ENCODE peak calls at places on chromosome 17, in seven cellular contexts. One of them, this sample, is unnamed.
A peak's percentile ranks its signal among the peaks of the same experiment; 100 is the strongest.

GRCh38 chr17:44988256-44988942 is 20.3 kb upstream of the C1QL1 start:
- DNase-seq in upper lobe of right lung: no peak
- DNase-seq in psoas muscle: no peak
- DNase-seq in AG10803: no peak
- DNase-seq in GM10248: no peak
- DNase-seq in nephron progenitor cell: no peak
- DNase-seq in ovary: no peak
- DNase-seq in this sample: no peak

GRCh38 chr17:41518031-41518430 is 659 bp downstream of the KRT15 start:
- DNase-seq in upper lobe of right lung: no peak
- DNase-seq in psoas muscle: no peak
- DNase-seq in AG10803: no peak
- DNase-seq in GM10248: no peak
- DNase-seq in nephron progenitor cell: no peak
- DNase-seq in ovary: no peak
- DNase-seq in this sample: no peak

GRCh38 chr17:62965149-62965648 is 836 bp upstream of the TANC2 start:
- DNase-seq in upper lobe of right lung: no peak
- DNase-seq in psoas muscle: no peak
- DNase-seq in AG10803: no peak
- DNase-seq in GM10248: no peak
- DNase-seq in nephron progenitor cell: no peak
- DNase-seq in ovary: no peak
- DNase-seq in this sample: no peak

GRCh38 chr17:9383828-9384227 is 191.8 kb downstream of the STX8 start:
- DNase-seq in upper lobe of right lung: no peak
- DNase-seq in psoas muscle: no peak
- DNase-seq in AG10803: no peak
- DNase-seq in GM10248: no peak
- DNase-seq in nephron progenitor cell: no peak
- DNase-seq in ovary: no peak
- DNase-seq in this sample: no peak

GRCh38 chr17:68035131-68035522 is 408 bp upstream of the KPNA2 start:
- DNase-seq in upper lobe of right lung: peak; percentile 97
- DNase-seq in psoas muscle: peak; percentile 95
- DNase-seq in AG10803: no peak
- DNase-seq in GM10248: no peak
- DNase-seq in nephron progenitor cell: peak; percentile 90
- DNase-seq in ovary: peak; percentile 89
- DNase-seq in this sample: peak; percentile 77

GRCh38 chr17:47946929-47947397 is 5.6 kb downstream of the PNPO start:
- DNase-seq in upper lobe of right lung: peak; percentile 81
- DNase-seq in psoas muscle: peak; percentile 79
- DNase-seq in AG10803: peak; percentile 73
- DNase-seq in GM10248: peak; percentile 88
- DNase-seq in nephron progenitor cell: peak; percentile 69
- DNase-seq in ovary: no peak
- DNase-seq in this sample: peak; percentile 50

GRCh38 chr17:6386041-6386630 is 48.8 kb downstream of the AIPL1 start:
- DNase-seq in upper lobe of right lung: no peak
- DNase-seq in psoas muscle: no peak
- DNase-seq in AG10803: no peak
- DNase-seq in GM10248: no peak
- DNase-seq in nephron progenitor cell: no peak
- DNase-seq in ovary: no peak
- DNase-seq in this sample: no peak

GRCh38 chr17:59093702-59094231 is 12.9 kb downstream of the TRIM37 start:
- DNase-seq in upper lobe of right lung: no peak
- DNase-seq in psoas muscle: peak; percentile 40
- DNase-seq in AG10803: peak; percentile 97
- DNase-seq in GM10248: no peak
- DNase-seq in nephron progenitor cell: no peak
- DNase-seq in ovary: no peak
- DNase-seq in this sample: no peak

GRCh38 chr17:57965521-57966160 is 10.4 kb upstream of the CUEDC1 start:
- DNase-seq in upper lobe of right lung: peak; percentile 40
- DNase-seq in psoas muscle: no peak
- DNase-seq in AG10803: no peak
- DNase-seq in GM10248: no peak
- DNase-seq in nephron progenitor cell: no peak
- DNase-seq in ovary: no peak
- DNase-seq in this sample: no peak

GRCh38 chr17:43449470-43450202 is 34.1 kb upstream of the DHX8 start:
- DNase-seq in upper lobe of right lung: no peak
- DNase-seq in psoas muscle: no peak
- DNase-seq in AG10803: peak; percentile 57
- DNase-seq in GM10248: no peak
- DNase-seq in nephron progenitor cell: peak; percentile 22
- DNase-seq in ovary: no peak
- DNase-seq in this sample: no peak

GRCh38 chr17:50148226-50149098 is 2.0 kb downstream of the PPP1R9B start:
- DNase-seq in upper lobe of right lung: peak; percentile 84
- DNase-seq in psoas muscle: peak; percentile 57
- DNase-seq in AG10803: peak; percentile 31
- DNase-seq in GM10248: peak; percentile 83
- DNase-seq in nephron progenitor cell: peak; percentile 36
- DNase-seq in ovary: peak; percentile 76
- DNase-seq in this sample: peak; percentile 87

GRCh38 chr17:17227608-17228520 is 9.1 kb downstream of the FLCN start:
- DNase-seq in upper lobe of right lung: no peak
- DNase-seq in psoas muscle: no peak
- DNase-seq in AG10803: no peak
- DNase-seq in GM10248: no peak
- DNase-seq in nephron progenitor cell: no peak
- DNase-seq in ovary: no peak
- DNase-seq in this sample: no peak

GRCh38 chr17:7436556-7437368 is 1.5 kb downstream of the TMEM102 start:
- DNase-seq in upper lobe of right lung: peak; percentile 94
- DNase-seq in psoas muscle: peak; percentile 83
- DNase-seq in AG10803: peak; percentile 67
- DNase-seq in GM10248: peak; percentile 71
- DNase-seq in nephron progenitor cell: peak; percentile 85
- DNase-seq in ovary: peak; percentile 80
- DNase-seq in this sample: peak; percentile 74

GRCh38 chr17:41429667-41430066 is 5.3 kb upstream of the KRT37 start:
- DNase-seq in upper lobe of right lung: no peak
- DNase-seq in psoas muscle: no peak
- DNase-seq in AG10803: no peak
- DNase-seq in GM10248: no peak
- DNase-seq in nephron progenitor cell: no peak
- DNase-seq in ovary: no peak
- DNase-seq in this sample: no peak

GRCh38 chr17:50056217-50056960 is 479 bp downstream of the ITGA3 start:
- DNase-seq in upper lobe of right lung: peak; percentile 86
- DNase-seq in psoas muscle: peak; percentile 48
- DNase-seq in AG10803: peak; percentile 63
- DNase-seq in GM10248: peak; percentile 79
- DNase-seq in nephron progenitor cell: peak; percentile 79
- DNase-seq in ovary: peak; percentile 71
- DNase-seq in this sample: peak; percentile 48

GRCh38 chr17:7060165-7060890 is 16.4 kb upstream of the SLC16A11 start:
- DNase-seq in upper lobe of right lung: no peak
- DNase-seq in psoas muscle: no peak
- DNase-seq in AG10803: no peak
- DNase-seq in GM10248: no peak
- DNase-seq in nephron progenitor cell: no peak
- DNase-seq in ovary: no peak
- DNase-seq in this sample: no peak

GRCh38 chr17:38733315-38734234 is 3.4 kb downstream of the CISD3 start:
- DNase-seq in upper lobe of right lung: no peak
- DNase-seq in psoas muscle: no peak
- DNase-seq in AG10803: no peak
- DNase-seq in GM10248: no peak
- DNase-seq in nephron progenitor cell: no peak
- DNase-seq in ovary: no peak
- DNase-seq in this sample: no peak
- TF ChIP-seq CTCF in upper lobe of right lung: peak; percentile 14
- TF ChIP-seq CTCF in psoas muscle: no peak
- TF ChIP-seq CTCF in AG10803: peak; percentile 5
- TF ChIP-seq CTCF in GM10248: peak; percentile 43
- TF ChIP-seq CTCF in nephron progenitor cell: peak; percentile 11
- TF ChIP-seq CTCF in ovary: no peak
- TF ChIP-seq CTCF in this sample: no peak

DNA sequence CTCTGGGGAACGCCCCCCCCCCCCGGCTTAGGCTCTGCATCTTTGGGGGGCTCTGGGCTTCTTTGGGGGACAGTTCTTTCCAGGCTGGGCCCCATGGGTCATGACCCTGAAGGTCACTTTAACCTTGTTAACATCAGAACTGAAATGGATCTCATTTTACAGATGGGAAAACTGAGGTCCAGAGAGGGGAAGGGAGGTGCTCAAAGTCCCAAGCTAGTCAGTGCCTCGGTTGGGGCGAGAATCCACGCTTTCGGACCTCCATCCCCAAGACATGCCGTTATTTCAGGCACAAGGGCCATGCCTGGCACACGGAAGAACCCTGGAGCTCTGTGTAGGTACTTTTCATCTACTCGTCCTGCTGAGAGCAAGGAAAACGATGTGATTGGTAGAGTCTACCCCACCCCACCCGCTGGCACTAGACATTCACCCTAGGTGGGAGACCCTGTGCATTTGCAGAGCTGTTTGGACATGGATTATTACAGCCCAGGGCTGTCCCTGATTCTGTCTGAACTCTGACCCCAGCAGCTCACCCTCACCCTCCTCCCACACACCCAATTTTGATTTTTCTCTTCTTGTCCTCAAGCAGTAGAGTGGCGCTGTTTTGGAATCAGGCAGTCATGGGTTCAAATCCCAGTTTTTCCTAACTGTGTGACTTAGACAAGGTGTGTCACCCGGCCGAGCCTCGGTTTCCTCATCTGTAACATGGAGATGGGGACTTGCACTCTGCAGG is 155.1 kb upstream of the CDC42EP4 start:
- DNase-seq in upper lobe of right lung: no peak
- DNase-seq in psoas muscle: no peak
- DNase-seq in AG10803: no peak
- DNase-seq in GM10248: no peak
- DNase-seq in nephron progenitor cell: no peak
- DNase-seq in ovary: no peak
- DNase-seq in this sample: no peak
- TF ChIP-seq CTCF in upper lobe of right lung: no peak
- TF ChIP-seq CTCF in psoas muscle: no peak
- TF ChIP-seq CTCF in AG10803: no peak
- TF ChIP-seq CTCF in GM10248: no peak
- TF ChIP-seq CTCF in nephron progenitor cell: no peak
- TF ChIP-seq CTCF in ovary: no peak
- TF ChIP-seq CTCF in this sample: no peak

DNA sequence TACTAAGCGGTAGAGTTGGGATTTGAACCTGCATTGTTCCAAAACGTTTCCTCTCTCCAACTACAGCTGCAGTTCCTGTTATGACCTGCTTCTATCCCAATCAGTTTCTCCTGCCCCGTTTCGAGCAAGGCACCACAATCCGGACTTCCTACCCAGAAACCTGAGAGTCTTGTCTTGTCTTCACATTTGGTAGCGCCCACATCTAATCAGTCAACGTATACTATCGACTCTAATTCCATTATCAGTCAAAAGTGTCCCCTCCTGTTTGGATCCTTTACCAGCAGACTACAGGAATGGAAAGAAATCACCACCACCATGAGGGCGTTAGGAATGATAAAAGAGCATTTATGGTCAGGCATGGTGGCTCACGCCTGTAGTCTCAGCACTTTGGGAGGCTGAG is 124.6 kb downstream of the AXIN2 start:
- DNase-seq in upper lobe of right lung: no peak
- DNase-seq in psoas muscle: no peak
- DNase-seq in AG10803: no peak
- DNase-seq in GM10248: no peak
- DNase-seq in nephron progenitor cell: no peak
- DNase-seq in ovary: no peak
- DNase-seq in this sample: no peak
- TF ChIP-seq CTCF in upper lobe of right lung: no peak
- TF ChIP-seq CTCF in psoas muscle: no peak
- TF ChIP-seq CTCF in AG10803: no peak
- TF ChIP-seq CTCF in GM10248: no peak
- TF ChIP-seq CTCF in nephron progenitor cell: no peak
- TF ChIP-seq CTCF in ovary: no peak
- TF ChIP-seq CTCF in this sample: no peak

GRCh38 chr17:20908373-20909273 is 134.2 kb downstream of the USP22 start:
- DNase-seq in upper lobe of right lung: peak; percentile 95
- DNase-seq in psoas muscle: peak; percentile 91
- DNase-seq in AG10803: peak; percentile 76
- DNase-seq in GM10248: peak; percentile 94
- DNase-seq in nephron progenitor cell: peak; percentile 89
- DNase-seq in ovary: peak; percentile 87
- DNase-seq in this sample: peak; percentile 74
- TF ChIP-seq CTCF in upper lobe of right lung: peak; percentile 57
- TF ChIP-seq CTCF in psoas muscle: peak; percentile 66
- TF ChIP-seq CTCF in AG10803: peak; percentile 66
- TF ChIP-seq CTCF in GM10248: peak; percentile 56
- TF ChIP-seq CTCF in nephron progenitor cell: no peak
- TF ChIP-seq CTCF in ovary: peak; percentile 83
- TF ChIP-seq CTCF in this sample: no peak

GRCh38 chr17:73641779-73642580 is 2.3 kb downstream of the SDK2 start:
- DNase-seq in upper lobe of right lung: peak; percentile 40
- DNase-seq in psoas muscle: no peak
- DNase-seq in AG10803: no peak
- DNase-seq in GM10248: no peak
- DNase-seq in nephron progenitor cell: no peak
- DNase-seq in ovary: no peak
- DNase-seq in this sample: peak; percentile 25

GRCh38 chr17:73643846-73644144 is 450 bp downstream of the SDK2 start:
- DNase-seq in upper lobe of right lung: no peak
- DNase-seq in psoas muscle: no peak
- DNase-seq in AG10803: no peak
- DNase-seq in GM10248: no peak
- DNase-seq in nephron progenitor cell: peak; percentile 56
- DNase-seq in ovary: no peak
- DNase-seq in this sample: no peak

GRCh38 chr17:73642659-73643011 is 1.6 kb downstream of the SDK2 start:
- DNase-seq in upper lobe of right lung: no peak
- DNase-seq in psoas muscle: no peak
- DNase-seq in AG10803: no peak
- DNase-seq in GM10248: no peak
- DNase-seq in nephron progenitor cell: no peak
- DNase-seq in ovary: no peak
- DNase-seq in this sample: no peak

GRCh38 chr17:73644145-73645049 is at the start of gene SDK2:
- DNase-seq in upper lobe of right lung: peak; percentile 62
- DNase-seq in psoas muscle: no peak
- DNase-seq in AG10803: no peak
- DNase-seq in GM10248: no peak
- DNase-seq in nephron progenitor cell: peak; percentile 61
- DNase-seq in ovary: peak; percentile 37
- DNase-seq in this sample: peak; percentile 26

GRCh38 chr17:73643012-73643845 is 1.0 kb downstream of the SDK2 start:
- DNase-seq in upper lobe of right lung: peak; percentile 71
- DNase-seq in psoas muscle: no peak
- DNase-seq in AG10803: no peak
- DNase-seq in GM10248: no peak
- DNase-seq in nephron progenitor cell: peak; percentile 66
- DNase-seq in ovary: peak; percentile 32
- DNase-seq in this sample: peak; percentile 46
- TF ChIP-seq CTCF in upper lobe of right lung: peak; percentile 26
- TF ChIP-seq CTCF in psoas muscle: no peak
- TF ChIP-seq CTCF in AG10803: peak; percentile 17
- TF ChIP-seq CTCF in GM10248: peak; percentile 25
- TF ChIP-seq CTCF in nephron progenitor cell: no peak
- TF ChIP-seq CTCF in ovary: no peak
- TF ChIP-seq CTCF in this sample: no peak

GRCh38 chr17:31696184-31696602 is 162.9 kb downstream of the COPRS start:
- DNase-seq in upper lobe of right lung: peak; percentile 68
- DNase-seq in psoas muscle: peak; percentile 84
- DNase-seq in AG10803: peak; percentile 100
- DNase-seq in GM10248: no peak
- DNase-seq in nephron progenitor cell: peak; percentile 66
- DNase-seq in ovary: peak; percentile 42
- DNase-seq in this sample: no peak
- TF ChIP-seq CTCF in upper lobe of right lung: peak; percentile 5
- TF ChIP-seq CTCF in psoas muscle: peak; percentile 13
- TF ChIP-seq CTCF in AG10803: peak; percentile 60
- TF ChIP-seq CTCF in GM10248: no peak
- TF ChIP-seq CTCF in nephron progenitor cell: no peak
- TF ChIP-seq CTCF in ovary: no peak
- TF ChIP-seq CTCF in this sample: no peak

GRCh38 chr17:14048169-14048568 is 21.1 kb upstream of the COX10 start:
- DNase-seq in upper lobe of right lung: no peak
- DNase-seq in psoas muscle: no peak
- DNase-seq in AG10803: no peak
- DNase-seq in GM10248: no peak
- DNase-seq in nephron progenitor cell: no peak
- DNase-seq in ovary: no peak
- DNase-seq in this sample: no peak
- TF ChIP-seq CTCF in upper lobe of right lung: peak; percentile 19
- TF ChIP-seq CTCF in psoas muscle: peak; percentile 18
- TF ChIP-seq CTCF in AG10803: peak; percentile 35
- TF ChIP-seq CTCF in GM10248: peak; percentile 15
- TF ChIP-seq CTCF in nephron progenitor cell: no peak
- TF ChIP-seq CTCF in ovary: no peak
- TF ChIP-seq CTCF in this sample: no peak